ENCODE peak calls at places on chromosomes 16 and 17, in eight cellular contexts. F, D, L, I, S, R, O and U are unnamed samples.

GRCh38 chr17:77111916-77112315 is 28.9 kb upstream of the SEC14L1 start:
- DNase-seq in O (no peak), D (no peak), S (no peak), I (no peak), R (no peak), L (no peak), F (no peak), U (no peak)

GRCh38 chr16:57966133-57966805 is 4.7 kb downstream of the CNGB1 start:
- DNase-seq in F (no peak), O (peak), R (no peak), I (no peak), D (no peak), L (no peak), S (no peak), U (no peak)

GRCh38 chr16:2282866-2283555 is 15.1 kb upstream of the RNPS1 start:
- DNase-seq in D (no peak), O (no peak), R (no peak), L (no peak), F (no peak), S (peak), I (no peak), U (no peak)

GRCh38 chr17:34201225-34201624 is 53.9 kb upstream of the CCL2 start:
- DNase-seq in F (no peak), R (no peak), I (no peak), L (no peak), S (no peak), D (no peak), O (no peak), U (no peak)

GRCh38 chr17:49616546-49617205 is 41.0 kb downstream of the NXPH3 start:
- DNase-seq in I (no peak), R (no peak), L (no peak), O (peak), D (no peak), S (no peak), F (no peak), U (no peak)

GRCh38 chr17:45132569-45133463 is 501 bp upstream of the PLCD3 start:
- DNase-seq in O (no peak), L (peak), R (no peak), S (peak), I (no peak), F (peak), D (peak), U (peak)

GRCh38 chr17:71966459-71967313 is 154.1 kb upstream of the SOX9 start:
- DNase-seq in S (no peak), O (no peak), R (no peak), D (no peak), F (no peak), I (no peak), L (no peak), U (no peak)

GRCh38 chr17:27367121-27367981 is 73.4 kb downstream of the WSB1 start:
- DNase-seq in D (no peak), R (no peak), I (no peak), O (no peak), L (no peak), S (no peak), F (no peak), U (no peak)

GRCh38 chr17:51185763-51186332 is 19.6 kb downstream of the NME2 start:
- DNase-seq in F (no peak), O (no peak), I (no peak), D (no peak), R (no peak), S (no peak), L (no peak), U (no peak)

GRCh38 chr17:17612085-17613022 is 20.8 kb upstream of the PEMT start:
- DNase-seq in F (no peak), S (no peak), I (no peak), D (no peak), R (no peak), L (no peak), O (no peak), U (no peak)